ENCODE peak calls at places on chromosomes 1 and 21, in four cellular contexts. Q is A549, A is GM12878, U is HepG2. G is an unnamed sample.

GRCh38 chr1:227333423-227333822 is 15.1 kb upstream of the CDC42BPA start:
- DNase-seq in Q (no peak), U (no peak), A (no peak), G (peak)

GRCh38 chr1:176826265-176826664 is 338.2 kb downstream of the ASTN1 start:
- DNase-seq in U (no peak), A (no peak), Q (no peak), G (no peak)

GRCh38 chr1:28374297-28374696 is 4.8 kb downstream of the PHACTR4 start:
- DNase-seq in Q (no peak), A (no peak), U (no peak), G (no peak)

GRCh38 chr1:86527306-86527705 is 19.6 kb upstream of the CLCA4 start:
- DNase-seq in A (no peak), U (no peak), Q (no peak), G (no peak)

GRCh38 chr1:154141240-154141639 is 13.6 kb downstream of the NUP210L start:
- DNase-seq in A (no peak), U (no peak), Q (no peak), G (no peak)

GRCh38 chr1:175162955-175163354 is 29.6 kb downstream of the KIAA0040 start:
- DNase-seq in Q (no peak), A (no peak), U (no peak), G (no peak)

GRCh38 chr1:182766050-182766449 is 23.5 kb upstream of the NPL start:
- DNase-seq in Q (no peak), A (no peak), U (no peak), G (no peak)

GRCh38 chr1:91635763-91636162 is 135.1 kb downstream of the CDC7 start:
- DNase-seq in A (no peak), Q (no peak), U (no peak), G (no peak)

GRCh38 chr1:153465728-153466625 is 5.5 kb upstream of the S100A7 start:
- DNase-seq in A (no peak), U (peak), Q (peak), G (peak)

GRCh38 chr1:227308367-227309336 is 9.6 kb downstream of the CDC42BPA start:
- DNase-seq in A (no peak), U (no peak), Q (no peak), G (no peak)

GRCh38 chr1:246506440-246506784 is 667 bp downstream of the SMYD3 start:
- DNase-seq in U (no peak), A (no peak), Q (no peak), G (peak)

GRCh38 chr1:55893155-55893554 is 678.0 kb upstream of the USP24 start:
- DNase-seq in Q (peak), U (peak), A (no peak), G (no peak)

GRCh38 chr1:198935371-198935921 is 296.6 kb downstream of the PTPRC start:
- DNase-seq in A (peak), Q (peak), U (peak), G (no peak)

GRCh38 chr1:47688161-47688560 is 250.3 kb downstream of the FOXD2 start:
- DNase-seq in U (no peak), Q (no peak), A (no peak), G (no peak)

GRCh38 chr1:31306278-31306677 is 9.4 kb downstream of the ZCCHC17 start:
- DNase-seq in A (no peak), U (no peak), Q (no peak), G (no peak)

GRCh38 chr1:59574085-59574484 is 240.7 kb upstream of the HOOK1 start:
- DNase-seq in U (no peak), Q (no peak), A (no peak), G (no peak)

GRCh38 chr21:15774590-15774989 is 44.8 kb downstream of the USP25 start:
- DNase-seq in Q (no peak), A (no peak), U (no peak), G (no peak)

GRCh38 chr1:32977546-32978087 is 13.0 kb upstream of the RNF19B start:
- DNase-seq in Q (no peak), U (no peak), A (no peak), G (no peak)

GRCh38 chr1:222546091-222546490 is 1.8 kb downstream of the HHIPL2 start:
- DNase-seq in Q (no peak), A (no peak), U (peak), G (no peak)

GRCh38 chr1:236545621-236546169 is 21.9 kb downstream of the LGALS8 start:
- DNase-seq in Q (no peak), U (no peak), A (no peak), G (no peak)

GRCh38 chr1:236018885-236019453 is 45.9 kb downstream of the NID1 start:
- DNase-seq in Q (no peak), A (no peak), U (no peak), G (no peak)

GRCh38 chr1:204255966-204256365 is 42.2 kb upstream of the GOLT1A start:
- DNase-seq in U (no peak), Q (no peak), A (no peak), G (no peak)

GRCh38 chr1:223733898-223734852 is 21.8 kb downstream of the CAPN2 start:
- DNase-seq in Q (no peak), U (no peak), A (no peak), G (no peak)

GRCh38 chr21:45264919-45265515 is 22.7 kb downstream of the POFUT2 start:
- DNase-seq in Q (no peak), U (no peak), A (no peak), G (no peak)

GRCh38 chr1:5938068-5938740 is 54.0 kb downstream of the NPHP4 start:
- DNase-seq in U (no peak), Q (no peak), A (no peak), G (no peak)

GRCh38 chr1:8090241-8090702 is 64.2 kb upstream of the ERRFI1 start:
- DNase-seq in A (no peak), U (no peak), Q (no peak), G (no peak)

GRCh38 chr1:207826557-207827487 is 75.0 kb downstream of the CD46 start:
- DNase-seq in U (peak), A (no peak), Q (peak), G (peak)

GRCh38 chr21:46021978-46022544 is 40.5 kb downstream of the COL6A1 start:
- DNase-seq in A (no peak), U (no peak), Q (no peak), G (no peak)

GRCh38 chr1:23422313-23422877 is 2.2 kb downstream of the TCEA3 start:
- DNase-seq in Q (no peak), A (no peak), U (no peak), G (peak)

GRCh38 chr1:26787381-26787705 is 407 bp upstream of the PIGV start:
- DNase-seq in A (peak), U (no peak), Q (no peak), G (no peak)

GRCh38 chr1:208101661-208102431 is 142.3 kb downstream of the PLXNA2 start:
- DNase-seq in Q (no peak), U (peak), A (no peak), G (no peak)

DNA sequence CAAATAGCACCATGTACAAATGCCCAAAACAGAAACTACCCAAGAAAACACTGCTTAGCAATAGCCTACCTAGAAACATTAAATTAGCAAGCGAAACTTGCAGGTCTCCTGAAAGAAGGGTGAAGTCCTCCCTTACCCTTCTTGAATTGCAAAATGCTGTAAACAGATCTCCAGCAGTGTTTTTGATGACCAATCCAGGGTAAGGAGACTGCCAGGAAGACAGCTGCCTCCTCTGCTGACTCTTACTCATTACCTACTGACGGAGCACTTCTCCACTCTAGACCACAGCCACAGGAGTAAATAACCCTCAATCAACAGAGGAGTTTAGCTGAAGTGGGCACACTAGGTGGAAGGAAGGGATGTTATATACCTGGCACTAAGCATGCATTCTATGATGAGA is 32.2 kb upstream of the GADD45A start:
- DNase-seq in A (no peak), U (no peak), Q (no peak), G (no peak)
- TF ChIP-seq ESRRA in A (no peak), U (no peak), Q (no peak), G (no peak)

GRCh38 chr1:1825217-1825616 is 46.9 kb upstream of the NADK start:
- DNase-seq in U (no peak), A (no peak), Q (no peak), G (no peak)

GRCh38 chr1:1826356-1827088 is 48.3 kb upstream of the NADK start:
- DNase-seq in Q (no peak), U (no peak), A (no peak), G (no peak)

GRCh38 chr1:1827456-1827855 is 49.2 kb upstream of the NADK start:
- DNase-seq in Q (no peak), A (no peak), U (no peak), G (no peak)

GRCh38 chr1:1832151-1832550 is 53.9 kb upstream of the NADK start:
- DNase-seq in Q (no peak), U (no peak), A (no peak), G (no peak)

DNA sequence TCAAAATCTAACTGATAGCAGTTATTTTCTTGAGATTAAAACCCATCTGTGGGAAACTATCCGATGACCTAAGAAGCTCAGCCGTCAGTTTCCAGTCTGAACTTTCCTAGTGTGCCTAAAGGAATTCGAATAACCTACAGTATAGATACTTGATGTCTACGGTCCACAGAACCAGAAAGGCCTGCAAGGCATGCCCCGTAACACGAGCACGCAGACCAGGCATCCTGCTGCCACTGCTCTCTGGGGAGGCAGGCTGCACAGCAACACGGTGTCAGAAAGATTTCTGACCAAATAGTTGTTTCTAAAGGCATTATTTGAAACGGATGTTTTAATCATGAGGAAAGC is 48.8 kb upstream of the NADK start:
- DNase-seq in U (no peak), A (no peak), Q (no peak), G (no peak)
- TF ChIP-seq HDAC2 in U (no peak), A (no peak), Q (no peak), G (no peak)

DNA sequence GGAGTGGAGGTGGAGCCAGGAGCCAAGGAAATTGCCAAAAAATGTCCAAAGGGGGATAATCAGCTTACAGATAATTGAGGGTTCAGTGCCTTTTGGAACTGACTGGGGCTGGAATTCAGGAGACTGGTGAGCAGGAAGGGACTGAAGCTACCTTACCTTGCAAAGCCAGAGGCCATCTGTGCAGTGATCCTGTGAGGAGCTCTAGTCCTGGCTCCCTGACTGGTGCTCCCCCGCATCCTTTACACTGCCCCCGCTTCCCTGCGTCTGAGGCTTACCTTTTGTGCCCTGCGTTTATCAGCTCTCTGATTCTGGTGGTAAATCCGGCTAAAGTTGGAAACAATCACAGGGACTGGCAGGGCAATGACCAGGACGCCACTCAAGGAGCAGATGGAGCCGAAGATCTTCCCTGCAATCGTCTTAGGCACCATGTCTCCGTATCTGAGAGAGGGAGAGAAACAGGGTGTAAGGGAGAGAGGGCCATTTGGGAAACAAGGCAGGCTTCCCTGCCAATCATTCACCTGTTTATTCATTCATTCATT is 31.0 kb downstream of the DDX20 start:
- DNase-seq in A (no peak), Q (no peak), U (no peak), G (no peak)
- TF ChIP-seq ESRRA in A (no peak), Q (no peak), U (no peak), G (no peak)

DNA sequence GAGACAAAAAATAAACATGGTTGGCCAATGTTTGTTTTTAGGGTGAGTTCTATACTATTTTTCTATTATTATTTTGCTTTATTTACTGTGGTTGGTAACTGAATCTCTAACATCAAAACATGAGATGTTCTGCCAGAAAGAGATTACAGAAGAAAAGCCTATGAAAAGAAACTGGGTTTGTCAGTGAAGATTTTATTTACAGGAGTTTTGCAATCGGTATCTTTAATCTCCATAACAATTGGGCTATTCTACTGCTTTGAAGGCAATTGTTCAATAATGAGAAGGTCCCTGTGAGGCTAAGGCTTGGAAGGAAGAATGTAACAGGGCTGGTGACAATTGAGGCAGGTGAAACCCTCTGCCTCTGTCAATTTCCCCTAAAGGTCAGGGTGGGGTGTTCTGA is 155.5 kb downstream of the CLIC6 start:
- DNase-seq in U (no peak), Q (no peak), A (no peak), G (no peak)
- TF ChIP-seq HDAC2 in U (no peak), Q (no peak), A (no peak), G (no peak)

DNA sequence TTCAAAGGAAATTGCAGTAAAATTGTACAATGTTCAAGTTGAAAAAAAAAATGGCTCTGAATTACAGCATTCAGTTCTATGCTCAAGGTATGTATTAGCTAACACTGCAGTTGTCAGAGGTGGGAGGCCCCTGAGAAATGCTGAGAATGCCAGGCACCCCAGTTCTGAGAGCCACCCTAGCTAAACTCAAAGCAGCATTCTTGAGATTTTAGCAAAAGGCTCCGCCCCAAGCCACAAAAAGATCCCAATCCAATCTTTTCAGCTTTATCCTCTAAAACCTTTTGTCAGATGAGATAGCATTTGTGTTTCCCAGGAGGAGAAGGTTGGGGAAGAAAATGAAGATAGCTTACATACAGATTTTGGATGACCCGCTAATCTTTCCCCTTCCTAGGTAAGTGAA is 68.8 kb downstream of the SMYD2 start:
- DNase-seq in U (no peak), A (no peak), Q (no peak), G (no peak)
- TF ChIP-seq ESRRA in U (no peak), A (no peak), Q (no peak), G (no peak)

GRCh38 chr1:21124846-21125245 is 51.9 kb downstream of the EIF4G3 start:
- DNase-seq in Q (no peak), A (no peak), U (no peak), G (no peak)
- TF ChIP-seq HDAC2 in Q (no peak), A (no peak), U (no peak), G (no peak)

GRCh38 chr1:94304553-94304952 is 67.2 kb upstream of the ARHGAP29 start:
- DNase-seq in Q (no peak), U (no peak), A (no peak), G (no peak)

GRCh38 chr1:94302960-94303359 is 65.6 kb upstream of the ARHGAP29 start:
- DNase-seq in A (no peak), Q (no peak), U (no peak), G (no peak)

GRCh38 chr1:94302497-94302896 is 65.1 kb upstream of the ARHGAP29 start:
- DNase-seq in Q (no peak), U (no peak), A (no peak), G (no peak)

GRCh38 chr1:94306521-94306920 is 69.1 kb upstream of the ARHGAP29 start:
- DNase-seq in Q (no peak), A (no peak), U (no peak), G (no peak)

DNA sequence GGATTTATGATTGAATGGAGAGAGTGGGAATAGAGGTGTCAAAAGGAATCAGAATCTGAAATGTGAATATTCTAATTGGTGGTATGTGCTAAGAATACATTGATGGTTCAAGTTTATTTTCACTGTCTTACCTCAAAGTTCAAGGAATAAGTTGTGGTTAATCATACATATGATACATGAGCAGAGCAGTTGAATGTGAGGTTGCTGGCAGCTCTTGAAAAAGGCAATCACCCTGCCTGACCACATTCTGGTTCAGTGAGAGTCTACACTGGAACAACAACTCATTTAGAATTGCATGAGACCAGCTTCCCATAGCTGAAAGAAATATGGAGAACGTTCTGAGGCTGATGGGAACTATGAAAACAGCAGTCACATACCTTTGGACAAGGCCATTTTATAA is 68.3 kb upstream of the ARHGAP29 start:
- DNase-seq in A (no peak), U (no peak), Q (no peak), G (no peak)
- TF ChIP-seq ESRRA in A (no peak), U (no peak), Q (no peak), G (no peak)

GRCh38 chr1:113978863-113979702 is at the start of gene OLFML3:
- DNase-seq in U (peak), A (peak), Q (peak), G (peak)
- TF ChIP-seq HDAC2 in U (peak), A (no peak), Q (no peak), G (no peak)

DNA sequence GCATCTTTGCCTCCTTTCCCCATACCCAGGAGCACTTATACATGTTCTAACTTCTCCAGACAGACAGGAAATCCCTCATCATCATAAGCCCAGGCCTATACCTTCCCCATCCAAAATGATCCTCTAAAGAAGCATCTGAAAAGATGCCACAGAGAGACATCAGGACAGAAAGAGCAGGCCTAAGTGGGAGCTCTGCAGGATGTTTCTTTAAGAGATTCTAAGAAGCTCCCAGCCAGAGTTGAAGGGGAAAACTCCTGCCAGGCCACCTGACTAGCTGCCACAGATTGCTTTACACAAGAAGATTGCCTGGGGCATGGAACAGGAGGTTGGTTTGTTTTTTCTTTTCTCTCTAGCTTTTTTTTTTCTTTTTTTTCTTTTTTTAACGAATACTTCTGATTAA is 275.8 kb downstream of the VAV3 start:
- DNase-seq in A (no peak), Q (no peak), U (no peak), G (no peak)
- TF ChIP-seq ESRRA in A (no peak), Q (no peak), U (no peak), G (no peak)

GRCh38 chr1:192453360-192454045 is 122.1 kb upstream of the RGS1 start:
- DNase-seq in U (no peak), A (no peak), Q (no peak), G (no peak)
- TF ChIP-seq HDAC2 in U (no peak), A (no peak), Q (no peak), G (no peak)

G was measured in K562.